ENCODE peak calls at places on chromosome 6, in six cellular contexts. P, C, S, L, Y and E are unnamed samples. For H3K27me3, the result is how much of the 10 kb centered on the place peaks cover.

GRCh38 chr6:65557224-65557623 is 149.8 kb downstream of the EYS start:
- DNase-seq in S (no peak), L (no peak), P (no peak), Y (no peak), C (no peak), E (no peak)

GRCh38 chr6:71349395-71349794 is 60.8 kb downstream of the OGFRL1 start:
- DNase-seq in L (no peak), C (no peak), Y (no peak), P (no peak), S (peak), E (no peak)

GRCh38 chr6:117976030-117976651 is 69.1 kb downstream of the SLC35F1 start:
- DNase-seq in C (peak), L (no peak), Y (no peak), S (peak), P (no peak), E (no peak)

GRCh38 chr6:41159415-41160082 is 3.4 kb downstream of the TREM2 start:
- DNase-seq in L (no peak), C (no peak), P (no peak), S (peak), Y (no peak), E (no peak)

GRCh38 chr6:84512396-84512795 is 252.0 kb downstream of the TBX18 start:
- DNase-seq in C (no peak), P (no peak), L (no peak), Y (no peak), S (peak), E (no peak)

GRCh38 chr6:73951186-73951585 is 255.2 kb downstream of the CD109 start:
- DNase-seq in S (peak), C (no peak), L (no peak), Y (no peak), P (no peak), E (no peak)

GRCh38 chr6:64074981-64075380 is 439.4 kb downstream of the PHF3 start:
- DNase-seq in P (no peak), L (no peak), C (no peak), S (no peak), Y (no peak), E (no peak)

GRCh38 chr6:116450769-116451740 is 10.1 kb upstream of the CALHM6 start:
- DNase-seq in L (no peak), Y (no peak), P (no peak), C (no peak), S (no peak), E (no peak)

GRCh38 chr6:75579951-75580350 is 21.7 kb upstream of the SENP6 start:
- DNase-seq in C (no peak), S (no peak), L (no peak), P (no peak), Y (no peak), E (no peak)

GRCh38 chr6:137731960-137732616 is 135.0 kb upstream of the TNFAIP3 start:
- DNase-seq in C (no peak), L (no peak), P (no peak), Y (no peak), S (peak), E (no peak)

GRCh38 chr6:143098054-143098673 is 37.5 kb downstream of the AIG1 start:
- DNase-seq in L (no peak), P (no peak), S (no peak), C (no peak), Y (no peak), E (no peak)

GRCh38 chr6:121756643-121757042 is 321.2 kb downstream of the GJA1 start:
- DNase-seq in P (no peak), S (no peak), C (no peak), L (no peak), Y (no peak), E (no peak)

GRCh38 chr6:62615366-62616015 is 329.5 kb upstream of the KHDRBS2 start:
- DNase-seq in S (no peak), Y (no peak), P (no peak), L (no peak), C (no peak), E (no peak)

GRCh38 chr6:155418017-155418749 is 37.5 kb downstream of the NOX3 start:
- DNase-seq in S (peak), L (peak), P (no peak), C (peak), Y (no peak), E (peak)

GRCh38 chr6:150238294-150238693 is 95.5 kb downstream of the PPP1R14C start:
- DNase-seq in S (peak), C (peak), P (peak), L (peak), Y (peak), E (peak)

GRCh38 chr6:4253604-4254211 is 118.3 kb upstream of the ECI2 start:
- DNase-seq in C (peak), Y (no peak), L (peak), S (peak), P (no peak), E (peak)

GRCh38 chr6:25537349-25538018 is 114.5 kb upstream of the SCGN start:
- DNase-seq in P (no peak), Y (no peak), S (peak), L (no peak), C (no peak), E (no peak)

GRCh38 chr6:10406556-10406955 is 8.3 kb downstream of the TFAP2A start:
- DNase-seq in L (no peak), S (no peak), Y (no peak), C (no peak), P (no peak), E (no peak)

GRCh38 chr6:104409913-104410312 is 449.8 kb downstream of the HACE1 start:
- DNase-seq in Y (no peak), L (no peak), P (no peak), C (no peak), S (no peak), E (no peak)

GRCh38 chr6:128598561-128598960 is 78.2 kb upstream of the PTPRK start:
- DNase-seq in P (no peak), C (no peak), Y (no peak), S (no peak), L (no peak), E (no peak)

GRCh38 chr6:149458196-149458595 is 26.6 kb downstream of the ZC3H12D start:
- DNase-seq in C (no peak), Y (no peak), S (no peak), L (no peak), P (peak), E (no peak)

GRCh38 chr6:126804255-126805064 is 314.0 kb upstream of the RSPO3 start:
- DNase-seq in Y (no peak), P (no peak), S (peak), L (no peak), C (peak), E (no peak)

GRCh38 chr6:108157234-108157971 is 8.4 kb upstream of the NR2E1 start:
- DNase-seq in Y (no peak), L (no peak), C (no peak), S (no peak), P (peak), E (no peak)
- H3K4me3 ChIP-seq in Y (no peak), L (peak), C (peak), S (peak), P (peak), E (peak)

DNA sequence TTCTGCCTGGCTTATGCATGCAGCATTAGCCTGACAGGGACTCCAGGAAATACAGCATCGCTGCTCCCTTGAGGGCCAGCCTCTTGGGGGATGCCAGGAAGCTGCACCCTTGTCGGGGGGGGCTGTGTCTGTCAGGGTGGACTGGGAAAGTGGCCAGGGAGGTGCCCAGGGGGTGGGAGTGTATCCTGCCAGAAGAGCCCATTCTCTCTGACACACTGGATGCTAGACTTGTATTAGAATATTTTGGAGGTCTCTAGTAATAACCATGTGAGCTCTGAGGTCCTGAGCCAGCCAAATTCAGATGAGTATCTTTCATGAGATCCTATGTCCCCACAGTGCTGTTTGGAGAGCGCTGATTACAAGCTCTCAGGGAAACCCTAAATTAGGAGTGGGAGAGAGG is 89.1 kb downstream of the MYLK4 start:
- DNase-seq in Y (no peak), L (no peak), C (no peak), P (no peak), S (no peak), E (no peak)
- H3K27me3 ChIP-seq in Y (under half), L (under half), C (under half), P (under half), S (under half), E (under half)

GRCh38 chr6:34676140-34676539 is 20.4 kb downstream of the ILRUN start:
- DNase-seq in L (no peak), C (no peak), P (no peak), S (no peak), Y (no peak), E (no peak)
- H3K4me3 ChIP-seq in L (no peak), C (no peak), P (no peak), S (no peak), Y (no peak), E (no peak)

GRCh38 chr6:27591660-27592059 is 118.8 kb upstream of the ZNF184 start:
- DNase-seq in C (no peak), P (no peak), Y (no peak), L (no peak), S (peak), E (no peak)

GRCh38 chr6:27593200-27593818 is 120.4 kb upstream of the ZNF184 start:
- DNase-seq in S (no peak), L (no peak), C (no peak), P (no peak), Y (no peak), E (no peak)

GRCh38 chr6:27592481-27593199 is 119.7 kb upstream of the ZNF184 start:
- DNase-seq in S (peak), C (peak), L (no peak), P (no peak), Y (no peak), E (no peak)

GRCh38 chr6:27593861-27594260 is 121.0 kb upstream of the ZNF184 start:
- DNase-seq in C (no peak), P (no peak), Y (no peak), L (no peak), S (no peak), E (no peak)

DNA sequence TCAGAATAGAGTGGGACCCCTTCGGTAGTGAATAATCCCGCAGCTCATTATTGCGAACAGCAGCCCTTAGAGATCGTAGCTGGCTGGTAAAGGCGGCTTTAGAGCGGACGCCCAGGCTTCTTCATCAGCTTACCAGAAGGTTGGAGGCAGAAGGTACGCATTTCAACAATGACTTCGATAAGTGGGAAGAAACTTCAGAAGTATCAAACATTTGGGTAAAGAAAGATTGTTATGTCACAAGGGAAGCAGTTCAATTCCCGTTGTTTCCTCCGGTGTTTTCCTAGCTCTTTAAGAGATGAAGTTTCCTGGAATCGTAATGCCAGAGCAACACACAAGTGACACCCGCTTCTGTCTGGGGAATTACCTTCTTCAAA is 119.2 kb upstream of the ZNF184 start:
- DNase-seq in L (no peak), S (peak), Y (no peak), C (no peak), P (no peak), E (no peak)
- H3K27me3 ChIP-seq in L (under half), S (half or more), Y (under half), C (under half), P (under half), E (half or more)